ENCODE peak calls at places on chromosomes 7 and 10, in seven cellular contexts. V, P, Y, Z, R, H and U are unnamed samples.

GRCh38 chr10:23694446-23694920 is 255.6 kb downstream of the OTUD1 start:
- DNase-seq in H (peak), P (peak), R (no peak), Y (no peak), Z (no peak), V (no peak), U (no peak)

GRCh38 chr7:32462966-32463365 is 27.2 kb downstream of the LSM5 start:
- DNase-seq in V (no peak), Z (no peak), Y (no peak), H (no peak), R (no peak), P (peak), U (no peak)

GRCh38 chr7:136741941-136742340 is 126.5 kb upstream of the CHRM2 start:
- DNase-seq in Z (no peak), V (no peak), R (no peak), H (no peak), Y (no peak), P (no peak), U (no peak)

GRCh38 chr10:98309366-98310355 is 41.7 kb upstream of the LOXL4 start:
- DNase-seq in V (no peak), Y (peak), P (peak), H (peak), R (peak), Z (no peak), U (peak)

GRCh38 chr7:108515013-108515412 is 10.9 kb downstream of the PNPLA8 start:
- DNase-seq in Z (no peak), P (no peak), V (no peak), R (no peak), Y (no peak), H (no peak), U (no peak)

GRCh38 chr7:21028186-21028989 is 241.7 kb upstream of the SP8 start:
- DNase-seq in V (no peak), Y (no peak), Z (no peak), P (no peak), H (no peak), R (no peak), U (no peak)

GRCh38 chr10:45520476-45520875 is 146.5 kb downstream of the ALOX5 start:
- DNase-seq in H (no peak), Z (no peak), V (no peak), R (no peak), P (no peak), Y (no peak), U (no peak)

GRCh38 chr10:113047605-113047962 is 97.5 kb downstream of the TCF7L2 start:
- DNase-seq in V (no peak), Z (no peak), P (no peak), Y (no peak), H (no peak), R (no peak), U (no peak)

GRCh38 chr7:32102432-32102851 is 32.2 kb upstream of the PDE1C start:
- DNase-seq in Y (no peak), Z (no peak), H (no peak), V (no peak), P (no peak), R (no peak), U (no peak)

GRCh38 chr7:110994028-110994967 is 96.6 kb upstream of the LRRN3 start:
- DNase-seq in V (no peak), R (no peak), H (no peak), Z (no peak), Y (peak), P (no peak), U (no peak)

GRCh38 chr10:45464958-45465567 is 91.0 kb downstream of the ALOX5 start:
- DNase-seq in H (peak), P (peak), R (peak), Z (peak), V (no peak), Y (peak), U (no peak)

DNA sequence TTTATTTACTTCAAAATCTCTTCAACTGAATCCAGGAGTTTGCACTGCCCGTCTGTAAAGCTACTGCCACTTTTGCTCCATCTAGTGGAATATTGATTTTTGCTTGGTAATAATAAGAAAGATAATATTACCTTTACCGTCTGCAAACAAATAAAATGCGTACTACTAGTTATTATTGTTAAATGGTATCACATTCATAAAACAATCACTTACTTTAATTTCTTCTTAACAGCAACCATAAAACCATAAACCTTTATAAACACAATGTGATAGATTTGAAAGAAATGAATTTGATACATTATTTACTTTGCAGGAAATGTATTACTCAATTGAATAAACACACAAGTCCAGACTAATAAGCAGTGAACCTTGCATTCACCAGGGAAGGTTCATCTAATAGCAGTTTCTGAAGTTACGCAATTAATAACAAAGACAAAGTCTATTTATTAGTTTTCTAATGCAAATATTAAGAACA is 6.4 kb downstream of the AGMO start:
- DNase-seq in V (no peak), R (peak), Z (no peak), H (peak), Y (no peak), P (no peak), U (no peak)
- TF ChIP-seq TAF1 in V (no peak), R (no peak), Z (no peak), H (no peak), Y (no peak), P (no peak), U (no peak)

GRCh38 chr7:157874870-157875229 is 538.0 kb downstream of the DNAJB6 start:
- DNase-seq in P (no peak), V (no peak), Z (no peak), R (no peak), H (no peak), Y (no peak), U (no peak)
- TF ChIP-seq TAF1 in P (no peak), V (no peak), Z (no peak), R (no peak), H (no peak), Y (no peak), U (no peak)

DNA sequence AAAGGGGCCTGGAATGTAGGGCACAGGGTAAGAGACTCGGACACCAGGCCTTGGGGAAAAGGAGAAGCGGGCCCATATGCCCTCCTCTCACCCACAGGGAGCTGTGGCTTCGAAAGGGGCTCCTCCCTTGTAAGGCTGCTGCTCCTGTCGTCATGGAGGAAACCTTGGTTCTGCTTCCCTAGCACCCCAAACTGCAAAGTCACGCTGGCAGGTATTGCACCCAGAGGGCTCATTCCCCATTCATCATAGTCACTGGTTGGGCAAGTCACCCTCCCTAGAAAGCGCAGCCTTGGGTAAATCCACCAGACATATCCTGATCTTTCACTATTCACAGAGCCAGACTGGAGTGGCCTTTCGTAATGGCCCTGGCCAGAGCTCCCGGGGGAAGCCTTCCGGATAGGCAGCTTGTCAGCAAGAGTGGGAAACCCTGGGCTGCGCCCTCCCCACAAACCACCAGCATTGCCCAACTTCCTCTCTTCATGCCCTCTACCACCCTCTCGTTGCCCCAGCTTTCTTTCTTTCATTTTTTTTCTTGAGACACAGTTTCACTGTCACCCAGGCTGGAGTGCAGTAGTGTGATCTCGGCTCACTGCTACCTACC is 121.0 kb downstream of the HIP1 start:
- DNase-seq in Y (no peak), Z (peak), H (no peak), R (peak), P (no peak), V (no peak), U (no peak)
- TF ChIP-seq TAF1 in Y (no peak), Z (no peak), H (no peak), R (no peak), P (no peak), V (no peak), U (no peak)

DNA sequence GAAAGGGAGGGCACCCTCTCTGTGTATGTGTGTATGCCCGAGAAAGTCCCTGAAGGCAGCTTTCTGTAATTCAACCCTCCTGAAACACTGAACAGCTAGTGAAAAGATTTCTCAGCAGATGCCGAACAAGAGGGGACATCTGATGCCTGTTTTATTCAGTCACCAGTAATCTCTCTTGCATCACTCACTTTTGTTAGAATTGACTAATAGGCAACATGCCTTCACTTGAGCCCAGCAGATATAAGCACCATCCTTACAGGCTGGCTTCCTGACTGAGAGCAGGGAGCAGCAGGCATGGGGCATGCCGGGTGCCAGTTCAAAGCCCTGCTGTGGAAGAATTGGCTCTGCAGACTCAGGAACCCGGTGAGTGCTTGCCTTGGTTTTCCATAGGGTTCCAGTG is at the start of gene ABCA13:
- DNase-seq in P (no peak), R (no peak), V (no peak), Y (no peak), Z (no peak), H (no peak), U (no peak)
- TF ChIP-seq TAF1 in P (no peak), R (no peak), V (no peak), Y (no peak), Z (no peak), H (no peak), U (no peak)

GRCh38 chr7:142557971-142558582 is 191.2 kb upstream of the PRSS1 start:
- DNase-seq in Y (peak), V (peak), Z (no peak), H (peak), P (peak), R (peak), U (peak)
- TF ChIP-seq TAF1 in Y (no peak), V (no peak), Z (no peak), H (no peak), P (no peak), R (no peak), U (no peak)